ENCODE peak calls at places on chromosomes 6 and 20, in four cellular contexts. One of them, this sample, is unnamed.

GRCh38 chr6:46437671-46438221 is 53.5 kb downstream of the RCAN2 start:
- DNase-seq in GM10248: no peak
- DNase-seq in ovary: no peak
- DNase-seq in hepatic stellate cell: peak
- DNase-seq in this sample: no peak

GRCh38 chr6:54255881-54256280 is 52.4 kb upstream of the TINAG start:
- DNase-seq in GM10248: no peak
- DNase-seq in ovary: no peak
- DNase-seq in hepatic stellate cell: no peak
- DNase-seq in this sample: no peak

GRCh38 chr6:20881365-20881764 is 347.1 kb downstream of the CDKAL1 start:
- DNase-seq in GM10248: no peak
- DNase-seq in ovary: no peak
- DNase-seq in hepatic stellate cell: no peak
- DNase-seq in this sample: no peak

GRCh38 chr20:62631336-62632317 is 10.7 kb upstream of the SLCO4A1 start:
- DNase-seq in GM10248: no peak
- DNase-seq in ovary: no peak
- DNase-seq in hepatic stellate cell: no peak
- DNase-seq in this sample: no peak

GRCh38 chr20:40390654-40391053 is 298.4 kb downstream of the MAFB start:
- DNase-seq in GM10248: no peak
- DNase-seq in ovary: no peak
- DNase-seq in hepatic stellate cell: no peak
- DNase-seq in this sample: no peak

GRCh38 chr6:142715386-142715785 is 229.6 kb downstream of the HIVEP2 start:
- DNase-seq in GM10248: no peak
- DNase-seq in ovary: no peak
- DNase-seq in hepatic stellate cell: no peak
- DNase-seq in this sample: no peak

GRCh38 chr6:138692978-138693909 is 80.3 kb upstream of the CCDC28A start:
- DNase-seq in GM10248: peak
- DNase-seq in ovary: peak
- DNase-seq in hepatic stellate cell: peak
- DNase-seq in this sample: peak

GRCh38 chr6:17413313-17413750 is 19.9 kb downstream of the CAP2 start:
- DNase-seq in GM10248: no peak
- DNase-seq in ovary: no peak
- DNase-seq in hepatic stellate cell: peak
- DNase-seq in this sample: no peak

GRCh38 chr6:4664117-4664626 is 112.0 kb upstream of the CDYL start:
- DNase-seq in GM10248: no peak
- DNase-seq in ovary: peak
- DNase-seq in hepatic stellate cell: no peak
- DNase-seq in this sample: no peak

GRCh38 chr20:4112490-4113420 is 97.4 kb upstream of the RNF24 start:
- DNase-seq in GM10248: no peak
- DNase-seq in ovary: peak
- DNase-seq in hepatic stellate cell: no peak
- DNase-seq in this sample: peak